ENCODE peak calls at places on chromosomes 3 and 15, in seven cellular contexts. S is retinal pigment epithelial cell; C is IMR-90; L is naive thymus-derived CD4-positive, alpha-beta T cell; Z is cardiac muscle cell; D is fibroblast of villous mesenchyme; U is left ventricle myocardium inferior. N is an unnamed sample.

GRCh38 chr15:49693491-49693890 is 72.6 kb downstream of the DTWD1 start:
- DNase-seq in S (no peak), C (peak; percentile 33), L (no peak), Z (no peak), D (peak; percentile 42), U (no peak), N (no peak)

GRCh38 chr3:132916096-132916495 is 122.1 kb upstream of the TMEM108 start:
- DNase-seq in S (no peak), C (no peak), L (no peak), Z (no peak), D (no peak), U (no peak), N (no peak)

GRCh38 chr3:165635791-165636681 is 201.2 kb downstream of the BCHE start:
- DNase-seq in S (no peak), C (peak; percentile 1), L (no peak), Z (no peak), D (no peak), U (no peak), N (no peak)

GRCh38 chr15:57220220-57220619 is 156.1 kb upstream of the CGNL1 start:
- DNase-seq in S (no peak), C (peak; percentile 85), L (no peak), Z (no peak), D (peak; percentile 86), U (no peak), N (no peak)

GRCh38 chr3:188051801-188052228 is 102.1 kb upstream of the LPP start:
- DNase-seq in S (peak; percentile 51), C (no peak), L (no peak), Z (no peak), D (peak; percentile 65), U (peak; percentile 55), N (no peak)

GRCh38 chr3:5186854-5187151 is 704 bp upstream of the EDEM1 start:
- DNase-seq in S (no peak), C (peak; percentile 44), L (no peak), Z (peak; percentile 25), D (peak; percentile 54), U (no peak), N (no peak)

GRCh38 chr15:85702321-85703230 is 92.1 kb downstream of the KLHL25 start:
- DNase-seq in S (no peak), C (peak; percentile 75), L (no peak), Z (no peak), D (peak; percentile 91), U (no peak), N (no peak)

GRCh38 chr3:146164071-146164470 is 3.1 kb upstream of the PLOD2 start:
- DNase-seq in S (no peak), C (no peak), L (no peak), Z (no peak), D (no peak), U (no peak), N (no peak)

GRCh38 chr3:167829057-167829456 is 93.5 kb downstream of the SERPINI1 start:
- DNase-seq in S (no peak), C (no peak), L (no peak), Z (peak; percentile 12), D (no peak), U (no peak), N (no peak)

GRCh38 chr15:74780983-74781672 is 752 bp upstream of the CSK start:
- DNase-seq in S (no peak), C (peak; percentile 28), L (peak; percentile 41), Z (peak; percentile 69), D (peak; percentile 66), U (no peak), N (no peak)

GRCh38 chr3:99659032-99659431 is 20.6 kb downstream of the COL8A1 start:
- DNase-seq in S (peak; percentile 96), C (peak; percentile 100), L (no peak), Z (no peak), D (peak; percentile 97), U (no peak), N (no peak)

GRCh38 chr3:170128259-170128976 is 53.1 kb downstream of the PHC3 start:
- DNase-seq in S (no peak), C (no peak), L (peak; percentile 9), Z (no peak), D (peak; percentile 28), U (no peak), N (no peak)

DNA sequence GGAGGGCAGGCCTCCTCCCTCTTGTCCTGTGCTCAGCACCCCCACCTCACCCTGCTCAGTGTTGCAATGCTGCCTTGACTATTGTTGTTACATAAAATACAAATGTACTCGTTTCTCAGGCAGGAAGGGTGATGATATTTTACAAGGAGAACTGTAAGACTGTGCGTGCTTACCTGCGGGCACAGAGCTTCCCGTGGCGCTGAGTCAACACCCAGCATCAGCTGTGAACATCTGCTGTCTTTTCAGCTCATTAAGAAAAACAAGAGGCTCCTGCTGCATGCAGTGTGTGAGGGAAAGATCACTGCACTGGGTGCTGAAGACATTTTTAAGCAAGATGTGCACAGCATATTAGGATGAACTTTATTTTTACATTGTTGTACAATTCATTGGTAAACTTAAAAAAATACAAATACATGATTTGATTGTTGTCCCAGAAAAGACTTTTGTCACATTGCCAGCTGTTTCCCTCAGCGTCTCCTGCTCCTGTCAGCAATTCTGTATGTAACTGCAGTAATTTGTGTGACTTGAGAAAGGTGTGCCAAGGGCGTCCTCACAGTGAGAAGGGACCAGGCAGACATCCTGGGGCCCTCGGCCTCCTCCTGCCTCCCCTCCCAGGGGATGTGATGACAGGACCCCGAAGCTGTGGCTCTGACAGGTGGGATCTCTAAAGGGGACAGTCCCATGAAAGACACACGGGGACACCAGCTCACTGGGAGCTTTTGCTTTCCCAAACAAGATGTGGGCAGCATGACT is 56.3 kb upstream of the RPL32 start:
- DNase-seq in S (no peak), C (no peak), L (no peak), Z (no peak), D (peak; percentile 18), U (no peak), N (peak; percentile 13)
- H3K4me3 ChIP-seq in S (no peak overlapping the region), C (no peak overlapping the region), L (no peak overlapping the region), Z (no peak overlapping the region), D (no peak overlapping the region), U (no peak overlapping the region), N (no peak overlapping the region)

DNA sequence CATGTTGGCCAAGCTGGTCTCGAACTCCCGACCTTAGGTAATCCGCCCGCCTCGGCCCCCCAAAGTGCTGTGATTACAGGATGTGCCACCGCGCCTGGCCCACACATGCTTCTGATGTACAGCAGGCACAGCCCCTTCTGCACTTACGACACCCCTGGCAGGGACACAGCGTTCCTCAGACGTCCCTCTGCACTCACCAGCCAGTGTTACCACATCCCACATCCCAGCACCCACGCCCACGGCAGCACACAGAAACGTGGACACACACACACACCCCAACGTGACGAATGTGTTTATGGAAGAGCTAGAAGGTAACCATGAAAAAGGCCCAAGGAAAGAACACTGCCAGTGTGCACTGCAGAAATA is 576 bp upstream of the RPAP1 start:
- DNase-seq in S (no peak), C (no peak), L (no peak), Z (no peak), D (peak; percentile 71), U (peak; percentile 33), N (peak; percentile 89)
- H3K4me3 ChIP-seq in S (no peak overlapping the region), C (no peak overlapping the region), L (peak overlapping the region; percentile 96), Z (peak overlapping the region; percentile 88), D (peak overlapping the region; percentile 21), U (peak overlapping the region; percentile 86), N (peak overlapping the region; percentile 87)

GRCh38 chr3:23944007-23944760 is 902 bp upstream of the NR1D2 start:
- DNase-seq in S (no peak), C (no peak), L (peak; percentile 11), Z (peak; percentile 13), D (no peak), U (no peak), N (no peak)
- H3K4me3 ChIP-seq in S (peak overlapping the region; percentile 75), C (peak overlapping the region; percentile 93), L (peak overlapping the region; percentile 13), Z (peak overlapping the region; percentile 66), D (peak overlapping the region; percentile 78), U (peak overlapping the region; percentile 80), N (peak overlapping the region; percentile 79)

GRCh38 chr15:40091861-40092415 is 16.7 kb downstream of the BMF start:
- DNase-seq in S (no peak), C (no peak), L (no peak), Z (peak; percentile 52), D (peak; percentile 87), U (no peak), N (no peak)

GRCh38 chr15:40092416-40093223 is 16.1 kb downstream of the BMF start:
- DNase-seq in S (peak; percentile 97), C (peak; percentile 86), L (no peak), Z (peak; percentile 63), D (peak; percentile 98), U (peak; percentile 70), N (peak; percentile 69)

GRCh38 chr15:40095381-40096093 is 13.1 kb downstream of the BMF start:
- DNase-seq in S (no peak), C (no peak), L (no peak), Z (no peak), D (no peak), U (no peak), N (no peak)

GRCh38 chr15:40094156-40094555 is 14.5 kb downstream of the BMF start:
- DNase-seq in S (no peak), C (no peak), L (no peak), Z (no peak), D (no peak), U (no peak), N (no peak)

DNA sequence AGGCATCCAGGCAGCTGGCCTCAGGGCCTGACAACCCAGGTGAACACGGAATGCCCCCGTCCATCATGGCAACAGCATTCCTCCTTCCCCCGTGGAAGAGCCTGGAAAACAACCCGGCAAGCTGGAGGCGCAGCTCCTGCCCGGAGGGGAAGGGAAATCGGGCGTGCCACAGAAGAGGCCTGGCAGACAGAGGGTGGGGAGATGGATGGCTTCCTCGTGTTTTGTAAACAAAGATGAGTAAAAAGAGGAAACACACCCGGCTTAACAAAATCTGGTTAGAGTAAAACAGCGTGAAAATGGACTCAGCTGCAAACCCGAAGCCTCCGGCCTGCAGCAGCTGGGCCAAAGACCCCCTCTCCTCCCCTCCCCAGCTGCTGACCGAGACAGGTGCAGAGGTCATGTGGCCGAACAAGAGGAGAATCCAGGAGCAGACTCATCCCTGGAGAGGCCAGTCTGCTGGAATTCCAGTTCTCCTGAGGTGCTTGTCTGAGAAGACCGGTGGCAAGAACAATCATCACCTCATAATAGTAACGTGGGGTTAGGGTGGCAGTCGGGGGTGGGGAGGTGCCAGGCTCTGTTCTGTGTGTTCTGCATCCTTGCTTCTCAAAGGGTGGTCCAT is 15.3 kb downstream of the BMF start:
- DNase-seq in S (no peak), C (peak; percentile 26), L (no peak), Z (no peak), D (peak; percentile 78), U (no peak), N (no peak)
- H3K4me3 ChIP-seq in S (no peak overlapping the region), C (no peak overlapping the region), L (no peak overlapping the region), Z (no peak overlapping the region), D (peak overlapping the region; percentile 2), U (peak overlapping the region; percentile 33), N (peak overlapping the region; percentile 0)

GRCh38 chr3:111081008-111081545 is 9.5 kb downstream of the NECTIN3 start:
- DNase-seq in S (no peak), C (peak; percentile 51), L (no peak), Z (no peak), D (peak; percentile 72), U (no peak), N (no peak)
- H3K4me3 ChIP-seq in S (no peak overlapping the region), C (no peak overlapping the region), L (no peak overlapping the region), Z (no peak overlapping the region), D (no peak overlapping the region), U (no peak overlapping the region), N (no peak overlapping the region)

DNA sequence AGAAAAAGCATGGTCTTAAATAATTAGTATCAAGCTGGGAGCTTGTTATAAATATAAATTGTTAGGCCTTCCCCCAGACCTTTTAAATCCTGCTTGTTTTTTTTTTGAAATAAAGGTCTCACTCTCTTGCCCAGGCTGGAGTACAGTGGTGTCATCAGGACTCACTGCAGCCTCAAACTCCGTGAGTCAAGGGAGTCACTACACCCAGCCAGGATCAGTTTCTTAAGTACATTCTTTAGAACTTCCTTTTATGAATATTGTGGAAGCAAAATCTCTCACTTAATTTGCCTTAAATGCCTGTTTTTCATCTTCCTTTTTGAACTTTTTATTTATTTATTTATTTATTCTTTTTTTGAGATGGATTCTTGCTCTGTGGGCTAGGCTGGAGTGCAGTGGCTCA is 20.8 kb upstream of the DENND4A start:
- DNase-seq in S (no peak), C (no peak), L (no peak), Z (no peak), D (no peak), U (no peak), N (no peak)
- H3K4me3 ChIP-seq in S (no peak overlapping the region), C (no peak overlapping the region), L (no peak overlapping the region), Z (no peak overlapping the region), D (no peak overlapping the region), U (no peak overlapping the region), N (no peak overlapping the region)